ENCODE peak calls at places on chromosome 10, in eight cellular contexts. F is thoracic aorta, G is upper lobe of right lung, M is MM.1S, R is AG04450, S is heart left ventricle, I is SK-N-SH, H is OCI-LY7. K is an unnamed sample.

GRCh38 chr10:86747796-86748581 is 8.4 kb upstream of the BMPR1A start:
- DNase-seq in S (no peak), R (no peak), M (no peak), F (no peak), G (no peak), H (peak; percentile 46), I (no peak), K (no peak)

GRCh38 chr10:2610946-2611345 is 456.4 kb upstream of the PFKP start:
- DNase-seq in F (no peak), I (peak; percentile 61), H (no peak), M (no peak), S (no peak), G (no peak), R (no peak), K (no peak)

GRCh38 chr10:5566606-5567005 is 41.8 kb downstream of the CALML3 start:
- DNase-seq in H (no peak), I (no peak), G (peak; percentile 23), F (no peak), M (no peak), S (peak; percentile 22), R (no peak), K (no peak)

GRCh38 chr10:22491931-22492615 is 146.8 kb downstream of the SPAG6 start:
- DNase-seq in I (no peak), S (no peak), H (no peak), G (no peak), R (no peak), F (no peak), M (no peak), K (no peak)

GRCh38 chr10:12320892-12321291 is 28.5 kb upstream of the CAMK1D start:
- DNase-seq in I (no peak), F (no peak), G (no peak), H (no peak), R (no peak), M (no peak), S (no peak), K (no peak)

GRCh38 chr10:87712913-87713616 is 53.4 kb downstream of the PAPSS2 start:
- DNase-seq in M (no peak), I (peak; percentile 37), G (no peak), F (no peak), R (no peak), H (no peak), S (no peak), K (no peak)

GRCh38 chr10:1043532-1043995 is 5.4 kb downstream of the IDI1 start:
- DNase-seq in R (no peak), G (no peak), M (peak; percentile 80), I (no peak), H (peak; percentile 80), S (no peak), F (no peak), K (no peak)

GRCh38 chr10:86613096-86613495 is 41.3 kb upstream of the OPN4 start:
- DNase-seq in M (no peak), I (no peak), G (no peak), R (no peak), H (no peak), S (no peak), F (no peak), K (no peak)

GRCh38 chr10:127411062-127411461 is 138.0 kb upstream of the NPS start:
- DNase-seq in R (no peak), F (no peak), I (no peak), S (no peak), G (peak; percentile 0), H (no peak), M (no peak), K (no peak)

GRCh38 chr10:101367569-101368453 is 13.8 kb downstream of the BTRC start:
- DNase-seq in H (no peak), S (no peak), M (no peak), G (no peak), F (no peak), R (peak; percentile 15), I (no peak), K (no peak)

GRCh38 chr10:122376364-122376961 is 2.0 kb downstream of the PLEKHA1 start:
- DNase-seq in R (no peak), S (no peak), F (no peak), H (no peak), I (no peak), G (no peak), M (no peak), K (no peak)

GRCh38 chr10:24706479-24707118 is 17.1 kb downstream of the ARHGAP21 start:
- DNase-seq in I (peak; percentile 42), R (peak; percentile 83), M (no peak), G (no peak), H (no peak), F (no peak), S (no peak), K (no peak)

GRCh38 chr10:59792812-59793211 is 39.6 kb upstream of the MRLN start:
- DNase-seq in H (no peak), G (no peak), I (no peak), M (no peak), F (no peak), S (no peak), R (no peak), K (peak; percentile 65)

GRCh38 chr10:93462881-93463280 is 19.3 kb downstream of the MYOF start:
- DNase-seq in I (no peak), F (no peak), M (no peak), R (no peak), H (peak; percentile 21), G (peak; percentile 79), S (no peak), K (no peak)

GRCh38 chr10:93431361-93431760 is 50.8 kb downstream of the MYOF start:
- DNase-seq in G (no peak), H (no peak), M (no peak), R (no peak), I (no peak), F (no peak), S (no peak), K (no peak)

GRCh38 chr10:93250010-93250409 is 176.3 kb downstream of the CYP26A1 start:
- DNase-seq in S (no peak), H (no peak), I (no peak), R (no peak), M (no peak), G (no peak), F (no peak), K (no peak)

GRCh38 chr10:75395171-75395954 is 6.2 kb downstream of the ZNF503 start:
- DNase-seq in G (peak; percentile 88), H (no peak), F (no peak), M (no peak), S (peak; percentile 82), I (peak; percentile 57), R (no peak), K (peak; percentile 88)

GRCh38 chr10:62456611-62457101 is 82.5 kb downstream of the ZNF365 start:
- DNase-seq in S (no peak), H (peak; percentile 97), M (peak; percentile 95), F (no peak), R (no peak), G (no peak), I (no peak), K (no peak)

GRCh38 chr10:110681023-110681681 is 37.0 kb downstream of the RBM20 start:
- DNase-seq in I (peak; percentile 76), G (no peak), M (no peak), S (no peak), H (peak; percentile 61), F (no peak), R (no peak), K (no peak)

GRCh38 chr10:110509560-110509959 is 11.9 kb downstream of the DUSP5 start:
- DNase-seq in M (no peak), R (no peak), S (no peak), H (no peak), I (no peak), G (no peak), F (no peak), K (no peak)

GRCh38 chr10:86400705-86401587 is 34.4 kb upstream of the GRID1 start:
- DNase-seq in S (peak; percentile 76), M (peak; percentile 49), I (peak; percentile 81), G (peak; percentile 81), F (no peak), H (peak; percentile 59), R (no peak), K (peak; percentile 86)

GRCh38 chr10:123991622-123992570 is 100.3 kb upstream of the CPXM2 start:
- DNase-seq in S (no peak), H (no peak), F (no peak), G (peak; percentile 57), M (no peak), R (no peak), I (peak; percentile 45), K (no peak)
- H3K4me3 ChIP-seq in S (no peak overlapping the region), H (no peak overlapping the region), F (peak overlapping the region; percentile 25), G (no peak overlapping the region), M (no peak overlapping the region), R (no peak overlapping the region), I (no peak overlapping the region), K (no peak overlapping the region)

GRCh38 chr10:77332256-77332655 is 305.4 kb downstream of the KCNMA1 start:
- DNase-seq in S (no peak), M (no peak), F (no peak), I (no peak), G (no peak), H (no peak), R (no peak), K (no peak)
- H3K27ac ChIP-seq in S (no peak overlapping the region), M (no peak overlapping the region), F (no peak overlapping the region), I (no peak overlapping the region), G (no peak overlapping the region), H (no peak overlapping the region), R (no peak overlapping the region), K (no peak overlapping the region)

GRCh38 chr10:80968903-80969302 is 431.2 kb downstream of the SH2D4B start:
- DNase-seq in F (no peak), R (no peak), H (no peak), I (no peak), S (no peak), G (no peak), M (no peak), K (no peak)

GRCh38 chr10:80964179-80964578 is 426.5 kb downstream of the SH2D4B start:
- DNase-seq in H (no peak), F (no peak), R (no peak), M (no peak), S (no peak), G (no peak), I (no peak), K (no peak)

GRCh38 chr10:80966326-80966986 is 428.8 kb downstream of the SH2D4B start:
- DNase-seq in S (no peak), H (no peak), R (no peak), M (peak; percentile 30), F (no peak), G (no peak), I (no peak), K (no peak)

DNA sequence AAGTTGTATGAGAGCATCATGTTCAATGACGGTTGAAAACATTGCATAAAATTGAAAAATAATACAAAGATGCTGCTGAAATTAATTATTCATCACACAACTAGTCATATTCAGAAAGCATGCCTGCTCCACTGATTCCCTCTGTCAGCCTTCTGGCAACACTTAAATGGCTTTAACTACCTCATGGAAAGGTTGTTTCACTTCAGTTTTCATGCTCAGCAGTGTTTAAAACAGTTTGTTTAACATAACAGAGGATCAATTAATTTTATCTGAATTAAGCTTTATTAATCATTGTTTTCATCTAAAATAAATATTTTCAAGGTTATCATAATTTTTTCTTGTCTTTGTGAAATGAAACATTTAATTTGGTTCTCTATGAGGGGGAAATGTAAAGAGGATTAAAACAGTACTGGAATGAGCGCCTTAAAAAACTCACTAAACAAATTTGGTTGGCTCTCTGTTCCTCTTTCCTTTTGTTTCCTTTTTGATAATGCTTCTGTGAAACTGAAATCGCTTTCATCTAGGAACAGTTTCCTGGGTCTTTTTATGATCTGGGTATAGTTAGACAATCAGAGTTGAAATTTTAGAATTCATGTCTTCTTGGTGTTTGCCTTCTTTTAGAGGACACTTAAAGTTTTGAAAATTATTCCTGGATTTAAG is 427.4 kb downstream of the SH2D4B start:
- DNase-seq in M (no peak), F (no peak), H (peak; percentile 2), R (no peak), S (no peak), I (no peak), G (no peak), K (no peak)
- H3K4me3 ChIP-seq in M (no peak overlapping the region), F (no peak overlapping the region), H (no peak overlapping the region), R (no peak overlapping the region), S (no peak overlapping the region), I (no peak overlapping the region), G (no peak overlapping the region), K (no peak overlapping the region)

GRCh38 chr10:89536013-89536354 is 590 bp upstream of the SLC16A12 start:
- DNase-seq in S (no peak), G (no peak), M (no peak), F (no peak), I (no peak), H (no peak), R (no peak), K (no peak)
- H3K27ac ChIP-seq in S (peak overlapping the region; percentile 75), G (no peak overlapping the region), M (no peak overlapping the region), F (no peak overlapping the region), I (no peak overlapping the region), H (no peak overlapping the region), R (no peak overlapping the region), K (peak overlapping the region; percentile 95)

K was measured in kidney.